ENCODE peak calls at places on chromosomes 3 and 15, in six cellular contexts. F, E, L, J, S and Z are unnamed samples.

GRCh38 chr3:71728632-71729342 is 3.6 kb upstream of the EIF4E3 start:
- DNase-seq in S (peak; percentile 53), J (no peak), F (peak; percentile 74), E (no peak), L (peak; percentile 27), Z (no peak)

GRCh38 chr15:37218351-37218916 is 118.1 kb upstream of the MEIS2 start:
- DNase-seq in L (no peak), J (no peak), F (no peak), S (no peak), E (no peak), Z (no peak)

GRCh38 chr3:32421991-32422859 is 30.6 kb downstream of the CMTM7 start:
- DNase-seq in E (peak; percentile 60), S (no peak), L (no peak), J (peak; percentile 77), F (peak; percentile 26), Z (no peak)

GRCh38 chr3:110383356-110383755 is 688.3 kb upstream of the NECTIN3 start:
- DNase-seq in L (no peak), J (no peak), E (peak; percentile 6), F (no peak), S (no peak), Z (no peak)

GRCh38 chr3:160081958-160082533 is 93.4 kb downstream of the IL12A start:
- DNase-seq in E (no peak), J (no peak), F (no peak), L (no peak), S (no peak), Z (no peak)

GRCh38 chr3:12772462-12772861 is 13.4 kb upstream of the TMEM40 start:
- DNase-seq in S (no peak), F (no peak), E (no peak), L (no peak), J (no peak), Z (no peak)

GRCh38 chr15:33553157-33553556 is 242.4 kb downstream of the RYR3 start:
- DNase-seq in E (no peak), J (no peak), L (no peak), F (no peak), S (no peak), Z (no peak)

GRCh38 chr3:13480340-13481318 is 523 bp downstream of the HDAC11 start:
- DNase-seq in L (peak; percentile 31), F (peak; percentile 34), S (peak; percentile 52), E (peak; percentile 11), J (no peak), Z (no peak)

GRCh38 chr15:43792761-43793493 is 807 bp downstream of the SERF2 start:
- DNase-seq in L (peak; percentile 13), E (peak; percentile 38), J (no peak), F (no peak), S (peak; percentile 53), Z (no peak)

GRCh38 chr3:21995079-21995607 is 244.1 kb upstream of the ZNF385D start:
- DNase-seq in J (no peak), E (no peak), L (no peak), S (no peak), F (no peak), Z (no peak)

GRCh38 chr3:121834079-121834730 is 655 bp downstream of the IQCB1 start:
- DNase-seq in J (no peak), F (no peak), E (peak; percentile 12), S (no peak), L (no peak), Z (no peak)

GRCh38 chr3:194888916-194889315 is 203.2 kb downstream of the FAM43A start:
- DNase-seq in E (no peak), L (no peak), J (no peak), S (peak; percentile 23), F (no peak), Z (peak; percentile 17)

GRCh38 chr3:126551839-126552687 is 6.7 kb downstream of the C3orf22 start:
- DNase-seq in L (peak; percentile 1), J (no peak), S (peak; percentile 34), F (no peak), E (no peak), Z (no peak)